ENCODE peak calls at places on chromosomes 13 and 19, in ten cellular contexts. W, J, L, B, O, Q, X, H, D and Y are unnamed samples.

GRCh38 chr19:35247526-35248309 is 1.1 kb upstream of the LSR start:
- DNase-seq in O (peak; percentile 96), Q (no peak), D (peak; percentile 37), B (peak; percentile 88), J (peak; percentile 50), L (peak; percentile 90), X (no peak), W (peak; percentile 55), H (no peak), Y (no peak)

GRCh38 chr19:39236527-39236926 is 8.3 kb downstream of the IFNL3 start:
- DNase-seq in J (no peak), B (no peak), X (no peak), Q (no peak), O (peak; percentile 76), L (no peak), W (no peak), H (no peak), D (no peak), Y (no peak)

GRCh38 chr19:5974721-5975387 is 3.1 kb downstream of the RANBP3 start:
- DNase-seq in H (peak; percentile 41), J (no peak), L (no peak), D (no peak), W (no peak), X (no peak), Q (no peak), B (no peak), O (no peak), Y (no peak)

GRCh38 chr13:59771272-59771671 is 392.5 kb downstream of the DIAPH3 start:
- DNase-seq in L (no peak), X (peak; percentile 35), D (no peak), J (no peak), Q (no peak), O (no peak), W (no peak), B (no peak), H (peak; percentile 52), Y (no peak)

GRCh38 chr13:49869514-49869913 is 66.6 kb downstream of the SPRYD7 start:
- DNase-seq in B (no peak), H (peak; percentile 47), D (no peak), L (no peak), W (no peak), O (no peak), Q (no peak), J (no peak), X (peak; percentile 16), Y (no peak)

GRCh38 chr19:55166530-55167268 is at the start of gene DNAAF3:
- DNase-seq in W (peak; percentile 98), D (peak; percentile 90), O (peak; percentile 100), L (peak; percentile 99), J (peak; percentile 72), B (peak; percentile 89), X (peak; percentile 99), H (peak; percentile 96), Q (peak; percentile 54), Y (peak; percentile 96)

GRCh38 chr13:51826606-51827005 is 18.4 kb downstream of the TMEM272 start:
- DNase-seq in W (no peak), O (no peak), Q (no peak), D (no peak), J (no peak), X (no peak), B (no peak), L (no peak), H (no peak), Y (no peak)

GRCh38 chr13:102020611-102021216 is 381.1 kb downstream of the FGF14 start:
- DNase-seq in D (no peak), W (no peak), L (no peak), H (peak; percentile 48), O (no peak), Q (no peak), X (peak; percentile 84), J (no peak), B (no peak), Y (no peak)

GRCh38 chr19:4013886-4014540 is 6.5 kb downstream of the PIAS4 start:
- DNase-seq in J (no peak), Q (no peak), H (no peak), L (no peak), W (peak; percentile 30), B (no peak), X (no peak), O (peak; percentile 72), D (no peak), Y (no peak)

GRCh38 chr13:111877906-111878305 is 189.0 kb upstream of the SOX1 start:
- DNase-seq in J (no peak), X (no peak), H (no peak), B (no peak), Q (no peak), L (no peak), O (no peak), W (no peak), D (no peak), Y (no peak)

GRCh38 chr13:21670883-21671792 is at the start of gene FGF9:
- DNase-seq in D (peak; percentile 11), L (peak; percentile 96), J (peak; percentile 74), W (peak; percentile 85), B (peak; percentile 90), O (peak; percentile 91), H (peak; percentile 60), Q (peak; percentile 52), X (peak; percentile 90), Y (no peak)

GRCh38 chr13:20616059-20616797 is 49.3 kb downstream of the IFT88 start:
- DNase-seq in Q (no peak), H (peak; percentile 91), L (no peak), B (no peak), O (no peak), J (no peak), D (no peak), X (peak; percentile 69), W (no peak), Y (peak; percentile 17)

GRCh38 chr19:55554302-55554701 is 9.0 kb upstream of the SBK3 start:
- DNase-seq in X (no peak), D (no peak), O (no peak), L (no peak), Q (no peak), W (no peak), H (no peak), B (no peak), J (no peak), Y (no peak)

GRCh38 chr19:16921766-16922591 is 33.2 kb downstream of the F2RL3 start:
- DNase-seq in X (no peak), Q (no peak), W (no peak), D (no peak), O (no peak), J (no peak), L (no peak), H (no peak), B (no peak), Y (no peak)

GRCh38 chr19:35261356-35262100 is 7.2 kb upstream of the USF2 start:
- DNase-seq in H (no peak), D (no peak), L (no peak), O (peak; percentile 43), J (no peak), X (no peak), Q (no peak), B (no peak), W (no peak), Y (no peak)

GRCh38 chr13:30796132-30796832 is 60.9 kb downstream of the ALOX5AP start:
- DNase-seq in L (no peak), W (no peak), H (peak; percentile 69), O (no peak), Q (no peak), D (peak; percentile 88), X (peak; percentile 70), J (no peak), B (no peak), Y (no peak)

GRCh38 chr13:59112375-59112774 is 1051.4 kb downstream of the DIAPH3 start:
- DNase-seq in J (no peak), L (no peak), W (peak; percentile 13), O (no peak), D (peak; percentile 83), Q (no peak), B (no peak), X (peak; percentile 98), H (peak; percentile 96), Y (peak; percentile 72)